ENCODE peak calls at places on chromosomes 6 and 20, in seven cellular contexts. T, G, A, H, J, B and I are unnamed samples.

GRCh38 chr6:169977434-169978265 is 226.2 kb downstream of the ERMARD start:
- DNase-seq in A (no peak), T (no peak), B (no peak), G (no peak), J (peak; percentile 2), H (peak; percentile 63), I (no peak)

GRCh38 chr20:58693226-58694006 is 816 bp downstream of the NPEPL1 start:
- DNase-seq in H (peak; percentile 79), T (no peak), B (no peak), J (peak; percentile 57), A (peak; percentile 70), G (no peak), I (peak; percentile 29)

GRCh38 chr6:47129129-47129528 is 87.0 kb upstream of the ADGRF1 start:
- DNase-seq in H (no peak), J (no peak), B (no peak), T (no peak), G (no peak), A (no peak), I (no peak)

GRCh38 chr6:31128093-31128676 is 7.9 kb upstream of the CDSN start:
- DNase-seq in H (no peak), A (peak; percentile 89), B (no peak), T (no peak), G (peak; percentile 24), J (peak; percentile 87), I (peak; percentile 18)

GRCh38 chr6:73515204-73516101 is 5.4 kb downstream of the EEF1A1 start:
- DNase-seq in G (peak; percentile 88), J (peak; percentile 60), T (no peak), B (no peak), H (no peak), A (peak; percentile 37), I (no peak)

GRCh38 chr20:2865630-2866029 is 7.7 kb upstream of the PTPRA start:
- DNase-seq in J (no peak), G (no peak), B (no peak), H (no peak), T (no peak), A (peak; percentile 77), I (no peak)

GRCh38 chr20:49447364-49447763 is 35.1 kb downstream of the KCNB1 start:
- DNase-seq in A (no peak), H (no peak), G (no peak), J (no peak), T (no peak), B (no peak), I (no peak)

GRCh38 chr20:50317644-50318043 is 127.0 kb downstream of the CEBPB start:
- DNase-seq in J (no peak), A (no peak), T (no peak), H (peak; percentile 72), G (no peak), B (no peak), I (no peak)

GRCh38 chr20:64065062-64065972 is 2.3 kb downstream of the TCEA2 start:
- DNase-seq in J (no peak), A (no peak), T (no peak), B (no peak), H (no peak), G (no peak), I (no peak)

GRCh38 chr6:2085657-2086056 is 159.7 kb downstream of the GMDS start:
- DNase-seq in G (no peak), H (no peak), B (no peak), A (no peak), T (no peak), J (no peak), I (no peak)

GRCh38 chr6:52141596-52141995 is 44.6 kb upstream of the IL17A start:
- DNase-seq in G (no peak), B (no peak), H (no peak), T (no peak), J (no peak), A (no peak), I (no peak)

GRCh38 chr20:63546686-63547483 is 664 bp downstream of the SRMS start:
- DNase-seq in B (no peak), A (no peak), J (no peak), H (no peak), T (no peak), G (no peak), I (no peak)

GRCh38 chr6:12709116-12709515 is 7.5 kb upstream of the PHACTR1 start:
- DNase-seq in G (no peak), B (no peak), T (no peak), J (no peak), H (no peak), A (no peak), I (no peak)

GRCh38 chr20:37270586-37271420 is 9.2 kb upstream of the GHRH start:
- DNase-seq in T (no peak), B (no peak), H (peak; percentile 62), J (no peak), G (peak; percentile 50), A (no peak), I (no peak)

GRCh38 chr6:145350928-145351327 is 384.4 kb downstream of the EPM2A start:
- DNase-seq in H (no peak), J (no peak), A (no peak), G (no peak), T (no peak), B (no peak), I (no peak)

GRCh38 chr6:145347256-145347655 is 388.1 kb downstream of the EPM2A start:
- DNase-seq in H (no peak), B (no peak), A (no peak), G (no peak), J (no peak), T (no peak), I (no peak)

GRCh38 chr6:145349950-145350510 is 385.3 kb downstream of the EPM2A start:
- DNase-seq in H (no peak), T (no peak), B (no peak), J (no peak), G (no peak), A (no peak), I (no peak)

GRCh38 chr6:145345094-145345493 is 390.2 kb downstream of the EPM2A start:
- DNase-seq in J (no peak), H (no peak), A (no peak), G (no peak), B (no peak), T (no peak), I (no peak)
- H3K36me3 ChIP-seq in J (no peaks in the 10 kb centered on the region), H (no peaks in the 10 kb centered on the region), A (no peaks in the 10 kb centered on the region), G (no peaks in the 10 kb centered on the region), B (no peaks in the 10 kb centered on the region), T (no peaks in the 10 kb centered on the region), I (no peaks in the 10 kb centered on the region)

GRCh38 chr6:150937126-150937906 is 71.8 kb downstream of the MTHFD1L start:
- DNase-seq in B (no peak), T (no peak), A (no peak), G (no peak), H (no peak), J (peak; percentile 19), I (no peak)
- H3K36me3 ChIP-seq in B (peaks cover 50% of the 10 kb centered on the region), T (peaks cover 31% of the 10 kb centered on the region), A (peaks cover 20% of the 10 kb centered on the region), G (peaks cover 63% of the 10 kb centered on the region), H (peaks cover 3% of the 10 kb centered on the region), J (no peaks in the 10 kb centered on the region), I (peaks cover 80% of the 10 kb centered on the region)

GRCh38 chr6:18221288-18221615 is 43.1 kb downstream of the DEK start:
- DNase-seq in H (no peak), B (no peak), T (no peak), J (no peak), A (no peak), G (no peak), I (no peak)

DNA sequence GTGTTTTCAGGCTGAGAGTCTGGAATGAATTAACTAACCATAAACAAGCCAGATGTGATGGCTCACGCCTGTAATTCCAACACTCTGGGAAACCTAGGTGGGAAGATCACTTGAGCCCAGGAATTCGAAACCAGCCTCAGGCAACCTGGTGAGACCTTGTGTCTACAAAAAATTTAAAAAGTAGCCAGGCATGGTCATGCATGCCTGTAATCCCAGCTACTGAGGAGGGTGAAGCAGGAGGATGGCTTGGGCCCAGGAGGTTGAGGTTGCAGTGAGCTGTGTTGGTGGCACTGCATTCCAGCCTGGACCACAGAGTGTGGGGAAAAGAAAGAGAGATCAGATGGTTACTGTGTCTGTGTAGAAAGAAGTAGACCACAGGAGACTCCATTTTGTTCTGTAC is 37.9 kb downstream of the DEK start:
- DNase-seq in J (no peak), T (no peak), H (no peak), G (peak; percentile 64), A (no peak), B (no peak), I (no peak)
- H3K36me3 ChIP-seq in J (peaks cover 8% of the 10 kb centered on the region), T (peaks cover 42% of the 10 kb centered on the region), H (peaks cover 3% of the 10 kb centered on the region), G (peaks cover 16% of the 10 kb centered on the region), A (peaks cover 15% of the 10 kb centered on the region), B (peaks cover 56% of the 10 kb centered on the region), I (peaks cover 81% of the 10 kb centered on the region)

GRCh38 chr6:167330745-167331144 is 5.9 kb downstream of the TTLL2 start:
- DNase-seq in J (no peak), T (no peak), B (no peak), A (no peak), G (no peak), H (no peak), I (no peak)
- H3K36me3 ChIP-seq in J (no peaks in the 10 kb centered on the region), T (no peaks in the 10 kb centered on the region), B (no peaks in the 10 kb centered on the region), A (no peaks in the 10 kb centered on the region), G (no peaks in the 10 kb centered on the region), H (no peaks in the 10 kb centered on the region), I (no peaks in the 10 kb centered on the region)

DNA sequence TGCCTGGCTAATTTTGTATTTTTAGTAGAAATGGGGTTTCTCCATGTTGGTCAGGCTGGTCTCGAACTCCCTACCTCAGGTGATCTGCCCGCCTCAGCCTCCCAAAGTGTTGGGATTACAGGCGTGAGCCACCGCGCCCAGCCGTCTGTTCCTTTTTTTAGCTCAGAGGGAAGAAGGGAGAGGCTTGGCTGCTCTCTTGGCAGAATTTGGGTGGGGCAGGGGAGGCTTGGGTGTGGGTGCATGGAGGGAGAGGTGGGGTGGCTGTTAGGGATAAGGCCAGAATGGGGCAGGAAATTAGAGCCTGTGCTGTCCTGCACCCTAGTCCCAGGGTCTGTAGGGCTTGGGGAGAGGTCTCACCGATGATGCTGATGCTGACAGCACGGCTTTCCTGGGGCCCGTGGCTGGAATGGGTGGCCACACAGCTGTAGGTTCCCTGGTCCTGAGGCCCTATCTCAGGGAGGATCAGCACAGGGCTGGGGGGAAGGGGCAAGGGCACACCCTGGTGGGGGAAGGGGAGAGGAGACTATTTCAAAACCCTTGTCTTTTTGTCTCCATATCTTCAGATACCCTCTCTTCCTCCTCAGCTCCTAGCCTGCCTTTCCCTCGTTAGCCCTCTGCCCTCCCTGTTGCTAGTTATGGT is 2.0 kb downstream of the AGER start:
- DNase-seq in T (no peak), J (no peak), B (no peak), H (peak; percentile 53), G (no peak), A (peak; percentile 65), I (no peak)
- H3K36me3 ChIP-seq in T (peaks cover 13% of the 10 kb centered on the region), J (peaks cover 6% of the 10 kb centered on the region), B (peaks cover 43% of the 10 kb centered on the region), H (no peaks in the 10 kb centered on the region), G (peaks cover 28% of the 10 kb centered on the region), A (peaks cover 19% of the 10 kb centered on the region), I (peaks cover 4% of the 10 kb centered on the region)

DNA sequence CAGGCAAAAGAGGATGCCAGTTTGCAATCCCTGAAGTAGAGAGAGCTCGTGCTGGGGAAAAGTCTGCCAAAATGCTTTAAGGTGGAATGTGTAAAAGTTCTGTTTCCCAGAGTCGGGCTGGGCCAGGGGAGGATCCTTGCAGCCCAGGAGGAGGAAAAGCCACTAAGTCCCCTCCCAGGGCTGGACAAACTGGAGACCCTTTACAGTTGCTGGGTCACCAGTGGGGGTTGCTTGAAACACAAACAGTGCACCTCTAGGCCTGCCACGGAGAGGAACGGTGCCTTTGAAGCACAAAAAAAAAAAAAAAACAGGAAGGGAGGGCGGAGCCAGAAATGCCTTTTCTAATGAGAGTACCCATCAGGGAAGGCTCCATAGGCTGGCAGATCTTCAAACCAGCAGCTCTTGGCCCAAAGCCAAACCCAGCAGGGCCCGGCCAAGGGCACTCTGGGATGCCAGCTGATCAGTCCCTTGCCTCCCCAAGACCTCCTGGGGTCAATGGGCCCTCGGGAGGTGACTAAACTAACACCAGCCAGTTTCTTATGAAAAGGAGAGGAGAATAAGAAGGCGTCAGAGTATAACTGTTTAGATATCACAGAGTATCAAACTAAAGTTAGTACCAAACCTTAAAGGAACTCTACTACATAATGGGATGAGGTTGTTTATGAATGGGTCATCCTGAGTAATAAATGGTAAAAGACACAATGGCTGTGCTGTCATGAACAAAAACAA is 23.7 kb downstream of the HLA-A start:
- DNase-seq in B (no peak), A (no peak), T (peak; percentile 91), H (peak; percentile 92), G (peak; percentile 57), J (peak; percentile 88), I (peak; percentile 81)
- H3K36me3 ChIP-seq in B (no peaks in the 10 kb centered on the region), A (no peaks in the 10 kb centered on the region), T (no peaks in the 10 kb centered on the region), H (no peaks in the 10 kb centered on the region), G (no peaks in the 10 kb centered on the region), J (no peaks in the 10 kb centered on the region), I (no peaks in the 10 kb centered on the region)